ENCODE peak calls at places on chromosome 9, in four cellular contexts. W is Caki2, I is NCI-H1105 treated with DMSO at 0.1 percent for 48 hours, O is NCI-H1092. D is an unnamed sample.

GRCh38 chr9:130331573-130331972 is 66.0 kb downstream of the HMCN2 start:
- DNase-seq in W (no peak), I (no peak), O (no peak), D (no peak)

GRCh38 chr9:124855944-124856773 is 2.9 kb downstream of the WDR38 start:
- DNase-seq in W (peak; percentile 27), I (no peak), O (no peak), D (no peak)

GRCh38 chr9:132498811-132499210 is 83.6 kb upstream of the BARHL1 start:
- DNase-seq in W (no peak), I (no peak), O (no peak), D (no peak)

GRCh38 chr9:91246842-91247241 is 114.9 kb downstream of the AUH start:
- DNase-seq in W (no peak), I (no peak), O (no peak), D (no peak)

GRCh38 chr9:91711755-91712591 is 238.1 kb downstream of the ROR2 start:
- DNase-seq in W (no peak), I (no peak), O (no peak), D (peak; percentile 11)

GRCh38 chr9:115717711-115718173 is 435.8 kb upstream of the PAPPA start:
- DNase-seq in W (no peak), I (no peak), O (no peak), D (no peak)

GRCh38 chr9:109497193-109498165 is 628 bp downstream of the PTPN3 start:
- DNase-seq in W (peak; percentile 69), I (peak; percentile 64), O (peak; percentile 27), D (no peak)

GRCh38 chr9:98545041-98545440 is 163.7 kb downstream of the GABBR2 start:
- DNase-seq in W (no peak), I (no peak), O (no peak), D (no peak)

GRCh38 chr9:128372784-128373183 is 1.6 kb downstream of the URM1 start:
- DNase-seq in W (peak; percentile 37), I (no peak), O (no peak), D (no peak)

GRCh38 chr9:107927276-107927675 is 437.7 kb upstream of the KLF4 start:
- DNase-seq in W (no peak), I (no peak), O (no peak), D (no peak)

GRCh38 chr9:126482361-126483044 is 131.2 kb upstream of the LMX1B start:
- DNase-seq in W (no peak), I (no peak), O (no peak), D (no peak)

GRCh38 chr9:136821333-136822031 is 13.7 kb downstream of the RABL6 start:
- DNase-seq in W (no peak), I (no peak), O (no peak), D (no peak)

GRCh38 chr9:133862585-133863041 is 124.5 kb upstream of the SARDH start:
- DNase-seq in W (no peak), I (no peak), O (no peak), D (no peak)

GRCh38 chr9:135106551-135107270 is 19.2 kb downstream of the OLFM1 start:
- DNase-seq in W (no peak), I (no peak), O (no peak), D (no peak)

GRCh38 chr9:82721596-82721995 is 341.3 kb downstream of the RASEF start:
- DNase-seq in W (no peak), I (no peak), O (no peak), D (no peak)

GRCh38 chr9:34114436-34114835 is 12.1 kb downstream of the DCAF12 start:
- DNase-seq in W (no peak), I (no peak), O (peak; percentile 3), D (no peak)

GRCh38 chr9:92607088-92607487 is 62.8 kb downstream of the IPPK start:
- DNase-seq in W (no peak), I (peak; percentile 18), O (peak; percentile 1), D (no peak)

GRCh38 chr9:99866398-99866797 is 40.1 kb upstream of the STX17 start:
- DNase-seq in W (no peak), I (no peak), O (no peak), D (no peak)

GRCh38 chr9:101718176-101718575 is 20.3 kb downstream of the GRIN3A start:
- DNase-seq in W (no peak), I (no peak), O (no peak), D (no peak)

GRCh38 chr9:93900436-93900819 is 54.7 kb downstream of the BARX1 start:
- DNase-seq in W (no peak), I (no peak), O (no peak), D (no peak)

GRCh38 chr9:124239249-124240073 is 18.3 kb upstream of the NEK6 start:
- DNase-seq in W (no peak), I (no peak), O (no peak), D (no peak)

GRCh38 chr9:107504585-107505455 is 15.3 kb upstream of the KLF4 start:
- DNase-seq in W (peak; percentile 86), I (no peak), O (no peak), D (no peak)

GRCh38 chr9:27247756-27248155 is 49.2 kb downstream of the EQTN start:
- DNase-seq in W (peak; percentile 23), I (peak; percentile 17), O (peak; percentile 14), D (no peak)

D was measured in activated CD8-positive, alpha-beta memory T cell treated with anti-CD3 and anti-CD28 coated beads for 1 hour.